ENCODE peak calls at places on chromosome 13, in six cellular contexts. H is foreskin melanocyte; Y is activated T-helper 1 cell treated with anti-CD3 and anti-CD28 coated beads, Interleukin-12 subunit alpha, Interleukin-12 subunit beta, Interleukin-2, Interleukin-4 antibody, amounts not matched to agents 30 ng/mL and 10 ng/mL and 1 ng/mL, durations not matched to agents 14 hours and 24 hours and 36 hours; F is GM13976; S is HS-5; X is progenitor cell of endocrine pancreas. W is an unnamed sample.

GRCh38 chr13:24834902-24835510 is 71.0 kb downstream of the RNF17 start:
- DNase-seq in H (peak; percentile 8), Y (no peak), F (no peak), S (no peak), X (no peak), W (no peak)

GRCh38 chr13:80921556-80921955 is 580.6 kb upstream of the SPRY2 start:
- DNase-seq in H (no peak), Y (no peak), F (no peak), S (peak; percentile 38), X (no peak), W (no peak)

GRCh38 chr13:77698211-77699058 is 948 bp downstream of the SLAIN1 start:
- DNase-seq in H (peak; percentile 10), Y (peak; percentile 34), F (peak; percentile 41), S (no peak), X (peak; percentile 45), W (peak; percentile 38)

GRCh38 chr13:27450921-27451461 is 627 bp upstream of the MTIF3 start:
- DNase-seq in H (peak; percentile 21), Y (no peak), F (peak; percentile 41), S (no peak), X (peak; percentile 37), W (peak; percentile 17)

GRCh38 chr13:91588541-91588940 is 190.1 kb downstream of the GPC5 start:
- DNase-seq in H (no peak), Y (no peak), F (no peak), S (no peak), X (no peak), W (no peak)

GRCh38 chr13:63463782-63464610 is 2048.3 kb upstream of the PCDH20 start:
- DNase-seq in H (no peak), Y (no peak), F (peak; percentile 33), S (no peak), X (no peak), W (no peak)

GRCh38 chr13:20157387-20157786 is 3.5 kb downstream of the GJA3 start:
- DNase-seq in H (no peak), Y (no peak), F (no peak), S (no peak), X (no peak), W (no peak)

GRCh38 chr13:28819046-28819747 is 942 bp upstream of the MTUS2 start:
- DNase-seq in H (no peak), Y (no peak), F (peak; percentile 35), S (no peak), X (no peak), W (no peak)

GRCh38 chr13:73335938-73336337 is 277.1 kb downstream of the KLF5 start:
- DNase-seq in H (no peak), Y (no peak), F (no peak), S (no peak), X (no peak), W (no peak)

GRCh38 chr13:112178769-112179168 is 111.8 kb downstream of the SOX1 start:
- DNase-seq in H (no peak), Y (no peak), F (no peak), S (no peak), X (no peak), W (no peak)

GRCh38 chr13:46469064-46469463 is 82.0 kb upstream of the RUBCNL start:
- DNase-seq in H (peak; percentile 82), Y (no peak), F (no peak), S (no peak), X (no peak), W (no peak)

GRCh38 chr13:109684836-109685602 is 101.4 kb downstream of the IRS2 start:
- DNase-seq in H (no peak), Y (no peak), F (no peak), S (no peak), X (no peak), W (no peak)

GRCh38 chr13:23960566-23961156 is 63.4 kb upstream of the C1QTNF9B start:
- DNase-seq in H (peak; percentile 20), Y (no peak), F (no peak), S (no peak), X (no peak), W (no peak)

GRCh38 chr13:70188567-70188966 is 80.3 kb upstream of the KLHL1 start:
- DNase-seq in H (no peak), Y (no peak), F (no peak), S (no peak), X (no peak), W (no peak)

GRCh38 chr13:48624858-48625257 is 28.9 kb upstream of the CYSLTR2 start:
- DNase-seq in H (peak; percentile 98), Y (no peak), F (no peak), S (no peak), X (no peak), W (peak; percentile 77)